ENCODE peak calls at places on chromosome 20, in four cellular contexts. J, G, K and A are unnamed samples.

GRCh38 chr20:44780226-44780625 is 30.1 kb downstream of the RIMS4 start:
- DNase-seq in K (peak), G (no peak), J (no peak), A (peak)

GRCh38 chr20:4763776-4764525 is 42.2 kb downstream of the PRND start:
- DNase-seq in G (no peak), K (no peak), J (no peak), A (no peak)

GRCh38 chr20:3753098-3753497 is 14.5 kb downstream of the ADISSP start:
- DNase-seq in K (peak), G (no peak), J (no peak), A (peak)

GRCh38 chr20:7516631-7517051 is 423.6 kb downstream of the HAO1 start:
- DNase-seq in K (no peak), G (no peak), J (no peak), A (no peak)

GRCh38 chr20:50188287-50188688 is 2.3 kb upstream of the CEBPB start:
- DNase-seq in K (no peak), G (no peak), J (no peak), A (no peak)

GRCh38 chr20:25014816-25015215 is 22.3 kb upstream of the APMAP start:
- DNase-seq in G (no peak), J (no peak), K (no peak), A (peak)

GRCh38 chr20:19491241-19491640 is 266.8 kb upstream of the RIN2 start:
- DNase-seq in G (no peak), J (no peak), K (no peak), A (no peak)

GRCh38 chr20:59574308-59574707 is 30.0 kb upstream of the PHACTR3 start:
- DNase-seq in J (no peak), K (no peak), G (no peak), A (no peak)

GRCh38 chr20:38272398-38272797 is 11.9 kb upstream of the KIAA1755 start:
- DNase-seq in G (no peak), J (no peak), K (no peak), A (no peak)

GRCh38 chr20:25623225-25623735 is 534 bp downstream of the NANP start:
- DNase-seq in G (peak), J (peak), K (peak), A (peak)

GRCh38 chr20:4369119-4369797 is 352.5 kb upstream of the PRND start:
- DNase-seq in K (no peak), J (no peak), G (no peak), A (no peak)

GRCh38 chr20:9660236-9660868 is 146.0 kb downstream of the LAMP5 start:
- DNase-seq in G (no peak), K (peak), J (no peak), A (peak)

GRCh38 chr20:44153636-44154043 is 33.3 kb downstream of the JPH2 start:
- DNase-seq in G (no peak), J (no peak), K (no peak), A (no peak)

GRCh38 chr20:4713401-4713800 is 8.3 kb upstream of the PRND start:
- DNase-seq in G (no peak), J (no peak), K (no peak), A (no peak)

GRCh38 chr20:25389858-25390537 is 637 bp downstream of the ABHD12 start:
- DNase-seq in G (peak), K (peak), J (peak), A (peak)

GRCh38 chr20:4064118-4064962 is 49.0 kb upstream of the RNF24 start:
- DNase-seq in G (peak), K (no peak), J (peak), A (no peak)

GRCh38 chr20:32138921-32139320 is 29.4 kb downstream of the TM9SF4 start:
- DNase-seq in K (no peak), J (no peak), G (no peak), A (no peak)

GRCh38 chr20:21301940-21302644 is 1.0 kb upstream of the XRN2 start:
- DNase-seq in K (no peak), J (no peak), G (no peak), A (no peak)

GRCh38 chr20:14780508-14780907 is 443.1 kb upstream of the FLRT3 start:
- DNase-seq in G (no peak), J (no peak), K (no peak), A (no peak)

GRCh38 chr20:48605364-48606116 is 222.3 kb downstream of the PREX1 start:
- DNase-seq in K (no peak), G (peak), J (peak), A (no peak)

GRCh38 chr20:3719046-3719445 is 6.6 kb upstream of the SIGLEC1 start:
- DNase-seq in G (peak), K (no peak), J (no peak), A (no peak)

GRCh38 chr20:41248371-41249024 is 69.0 kb downstream of the ZHX3 start:
- DNase-seq in J (no peak), K (no peak), G (no peak), A (no peak)

GRCh38 chr20:44618318-44618731 is 33.2 kb downstream of the ADA start:
- DNase-seq in J (no peak), G (peak), K (no peak), A (no peak)

GRCh38 chr20:32567384-32568178 is 17.6 kb downstream of the NOL4L start:
- DNase-seq in K (no peak), G (no peak), J (no peak), A (no peak)

GRCh38 chr20:7828437-7828836 is 111.8 kb downstream of the HAO1 start:
- DNase-seq in K (no peak), J (no peak), G (no peak), A (no peak)

GRCh38 chr20:46253391-46253790 is 54.9 kb downstream of the CDH22 start:
- DNase-seq in J (no peak), K (no peak), G (no peak), A (no peak)

GRCh38 chr20:60598528-60598927 is 640.3 kb downstream of the CDH26 start:
- DNase-seq in G (no peak), K (no peak), J (no peak), A (no peak)

GRCh38 chr20:36506253-36506652 is 35.1 kb upstream of the MYL9 start:
- DNase-seq in K (no peak), J (no peak), G (no peak), A (peak)
- TF ChIP-seq CTCF in K (peak), J (no peak), G (no peak), A (peak)

GRCh38 chr20:62475027-62475818 is 572 bp downstream of the GATA5 start:
- DNase-seq in J (no peak), G (no peak), K (no peak), A (no peak)
- H3K4me3 ChIP-seq in J (peak), G (peak), K (no peak), A (no peak)

DNA sequence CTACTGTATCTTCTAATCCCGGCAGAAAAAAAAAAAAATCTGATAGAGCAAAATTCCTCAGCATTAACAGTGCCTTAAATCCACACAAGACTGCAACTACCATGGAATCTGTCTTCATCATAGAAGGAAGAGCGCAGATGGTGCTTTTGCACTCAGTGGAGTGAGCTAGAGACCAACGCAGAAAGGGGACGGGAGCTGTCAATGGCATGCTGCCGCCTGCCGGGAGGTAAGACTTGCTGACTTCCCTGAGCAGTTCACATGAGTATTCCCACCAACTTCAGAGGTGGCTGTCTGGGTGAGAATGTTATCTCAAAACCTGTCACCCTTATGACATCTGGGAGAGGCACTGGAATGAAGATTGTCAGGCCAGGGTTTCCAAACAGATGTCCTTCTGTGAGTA is 35.6 kb downstream of the DZANK1 start:
- DNase-seq in J (no peak), G (no peak), K (no peak), A (no peak)
- TF ChIP-seq CTCF in J (no peak), G (no peak), K (no peak), A (no peak)

DNA sequence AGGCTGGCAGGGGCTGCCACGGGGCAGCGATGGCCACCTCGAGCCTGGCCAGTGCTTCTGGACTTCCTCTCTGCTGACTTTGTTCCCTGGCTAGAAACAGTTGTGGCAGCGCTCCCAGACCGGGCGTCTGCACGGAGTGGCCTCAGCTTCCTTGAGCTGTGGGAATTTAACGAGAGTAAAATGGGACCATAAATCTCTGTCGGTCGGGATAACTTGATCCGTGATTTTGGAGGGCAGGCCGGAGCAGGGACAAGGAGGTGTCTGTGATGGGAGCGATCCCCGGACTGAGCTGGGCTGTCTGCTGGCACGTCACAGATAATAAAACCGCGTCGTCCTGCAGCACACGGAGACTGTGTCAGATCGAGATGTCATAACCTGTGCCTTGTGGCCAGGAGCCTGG is 6.3 kb upstream of the RBBP8NL start:
- DNase-seq in J (no peak), K (no peak), G (no peak), A (no peak)
- H3K4me3 ChIP-seq in J (no peak), K (no peak), G (no peak), A (no peak)

GRCh38 chr20:56358600-56359211 is at the start of gene FAM210B:
- DNase-seq in G (peak), J (peak), K (peak), A (peak)
- TF ChIP-seq CTCF in G (no peak), J (no peak), K (no peak), A (no peak)

DNA sequence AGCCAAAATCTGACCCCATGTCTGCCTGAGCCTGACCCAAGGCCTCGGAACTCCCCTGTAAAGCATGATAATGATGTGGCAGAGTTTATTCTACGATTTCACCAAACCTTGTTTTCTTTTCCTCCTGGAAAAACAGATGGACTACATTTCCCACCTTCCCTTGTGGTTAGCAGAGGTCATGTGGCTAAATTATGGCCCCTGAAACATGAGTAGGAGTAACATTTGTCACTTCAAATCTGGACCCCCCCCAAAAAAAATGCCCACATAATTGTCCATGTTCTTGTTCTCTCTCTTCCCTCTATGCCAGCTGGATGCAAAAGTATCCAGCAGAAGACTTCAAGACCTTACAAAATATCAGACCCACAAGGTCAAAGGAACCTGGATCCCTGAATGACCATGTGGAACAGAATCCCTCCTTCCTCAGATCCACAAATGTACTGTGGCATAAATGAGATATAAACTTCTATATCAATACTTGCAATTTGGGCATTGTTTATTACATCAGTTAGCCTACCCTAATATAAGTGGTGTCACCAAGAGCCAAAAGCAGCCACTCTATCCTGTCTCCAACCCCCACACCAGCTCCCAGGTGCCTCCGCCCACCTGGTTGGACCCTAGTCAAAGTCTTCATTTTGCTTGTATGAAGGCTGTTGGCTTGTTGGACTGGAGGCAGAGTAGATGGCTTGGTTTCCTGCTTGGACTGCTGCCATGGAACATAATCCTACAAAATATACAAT is 1.4 kb downstream of the C20orf96 start:
- DNase-seq in K (no peak), J (no peak), G (no peak), A (no peak)
- H3K4me3 ChIP-seq in K (peak), J (peak), G (no peak), A (peak)

GRCh38 chr20:51800769-51801219 is 1.5 kb downstream of the SALL4 start:
- DNase-seq in J (no peak), G (no peak), K (no peak), A (no peak)

GRCh38 chr20:51799586-51799985 is 2.7 kb downstream of the SALL4 start:
- DNase-seq in J (no peak), G (no peak), K (no peak), A (no peak)

GRCh38 chr20:51800132-51800721 is 2.1 kb downstream of the SALL4 start:
- DNase-seq in J (peak), G (peak), K (no peak), A (peak)

GRCh38 chr20:51802170-51802745 is at the start of gene SALL4:
- DNase-seq in G (no peak), K (no peak), J (no peak), A (no peak)

DNA sequence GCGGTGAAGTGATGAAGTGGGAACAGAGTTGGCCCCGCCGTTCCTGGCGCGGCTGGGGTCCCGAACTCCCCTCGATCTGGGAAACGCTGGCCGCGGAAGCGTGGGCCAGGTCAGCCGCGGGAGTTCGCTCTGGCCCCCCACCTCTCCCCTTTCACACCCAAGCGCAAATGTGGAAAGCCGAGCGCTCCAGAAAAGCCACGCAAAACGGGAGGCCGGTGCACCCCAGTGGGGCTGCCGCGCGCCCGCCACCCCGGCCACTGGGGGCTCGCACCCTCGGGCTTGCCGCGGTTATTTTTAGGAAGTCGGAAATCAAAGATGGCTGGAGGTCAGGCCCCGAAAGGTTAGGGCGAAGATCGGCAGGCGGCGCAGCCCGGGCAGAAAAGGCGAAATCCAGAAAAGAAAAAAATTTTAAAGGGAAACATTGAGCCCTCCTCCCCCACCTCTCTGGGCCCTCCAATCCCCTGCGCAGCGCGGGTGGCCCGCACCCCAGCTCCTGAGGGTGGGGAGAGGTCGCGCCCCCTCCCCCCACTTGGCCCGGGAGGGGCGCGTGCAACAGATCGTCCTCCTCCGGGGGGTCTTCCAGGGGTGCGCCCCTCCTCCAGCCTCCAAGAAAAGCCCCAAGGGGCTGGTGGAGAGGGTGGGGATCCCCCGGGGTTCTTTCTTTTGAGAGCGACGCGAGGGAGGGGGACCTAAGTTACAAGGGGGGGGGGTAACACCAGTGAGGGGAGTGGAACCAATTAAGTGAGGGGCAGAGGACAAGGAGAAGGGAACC is 915 bp downstream of the SALL4 start:
- DNase-seq in G (no peak), K (no peak), J (no peak), A (no peak)
- TF ChIP-seq CTCF in G (no peak), K (no peak), J (no peak), A (no peak)

GRCh38 chr20:33686984-33687366 is 790 bp upstream of the E2F1 start:
- DNase-seq in K (no peak), J (no peak), G (no peak), A (no peak)
- H3K4me3 ChIP-seq in K (no peak), J (peak), G (peak), A (no peak)